ENCODE peak calls at places on chromosomes 5 and 9, in five cellular contexts. L, Q, J, O and G are unnamed samples.

GRCh38 chr9:21674894-21675293 is 127.5 kb upstream of the MTAP start:
- DNase-seq in L (peak), Q (no peak), J (no peak), O (no peak), G (no peak)

GRCh38 chr5:63570752-63571151 is 391.5 kb downstream of the HTR1A start:
- DNase-seq in L (no peak), Q (no peak), J (no peak), O (no peak), G (no peak)

GRCh38 chr5:166369326-166369725 is 1922.1 kb upstream of the WWC1 start:
- DNase-seq in L (no peak), Q (no peak), J (no peak), O (no peak), G (no peak)

GRCh38 chr9:134488251-134488900 is 153.2 kb upstream of the COL5A1 start:
- DNase-seq in L (no peak), Q (no peak), J (no peak), O (no peak), G (peak)

GRCh38 chr9:114588150-114588663 is 638 bp downstream of the ATP6V1G1 start:
- DNase-seq in L (no peak), Q (no peak), J (no peak), O (no peak), G (no peak)

GRCh38 chr9:35859310-35859994 is 10.7 kb downstream of the OR13J1 start:
- DNase-seq in L (peak), Q (no peak), J (no peak), O (peak), G (no peak)

GRCh38 chr9:25350011-25350410 is 328.2 kb downstream of the TUSC1 start:
- DNase-seq in L (peak), Q (no peak), J (no peak), O (no peak), G (no peak)

GRCh38 chr5:152560508-152561137 is 155.5 kb upstream of the NMUR2 start:
- DNase-seq in L (peak), Q (peak), J (no peak), O (peak), G (peak)

GRCh38 chr5:128015978-128016377 is 67.6 kb upstream of the SLC12A2 start:
- DNase-seq in L (no peak), Q (no peak), J (no peak), O (no peak), G (no peak)

GRCh38 chr5:31918739-31919138 is 255.4 kb downstream of the GOLPH3 start:
- DNase-seq in L (no peak), Q (no peak), J (no peak), O (no peak), G (no peak)

GRCh38 chr5:52682492-52682891 is 105.2 kb upstream of the ITGA1 start:
- DNase-seq in L (no peak), Q (no peak), J (no peak), O (no peak), G (no peak)

GRCh38 chr5:77211013-77211690 is 672 bp downstream of the PDE8B start:
- DNase-seq in L (peak), Q (no peak), J (no peak), O (no peak), G (no peak)

GRCh38 chr9:95552814-95553546 is 36.2 kb upstream of the PTCH1 start:
- DNase-seq in L (no peak), Q (peak), J (no peak), O (no peak), G (peak)

GRCh38 chr5:79318935-79319614 is 83.1 kb downstream of the JMY start:
- DNase-seq in L (peak), Q (no peak), J (no peak), O (no peak), G (no peak)

GRCh38 chr5:154782326-154782725 is 27.1 kb downstream of the LARP1 start:
- DNase-seq in L (no peak), Q (peak), J (no peak), O (no peak), G (no peak)

GRCh38 chr9:36847781-36848673 is 186.0 kb downstream of the PAX5 start:
- DNase-seq in L (no peak), Q (no peak), J (no peak), O (no peak), G (no peak)

GRCh38 chr5:128378196-128378595 is 159.8 kb downstream of the FBN2 start:
- DNase-seq in L (no peak), Q (no peak), J (no peak), O (no peak), G (no peak)

GRCh38 chr9:112753725-112754124 is 3.2 kb downstream of the SNX30 start:
- DNase-seq in L (peak), Q (no peak), J (no peak), O (no peak), G (no peak)

GRCh38 chr9:3968891-3969290 is 331.0 kb downstream of the GLIS3 start:
- DNase-seq in L (peak), Q (no peak), J (no peak), O (no peak), G (no peak)

GRCh38 chr9:23851024-23851629 is 25.1 kb upstream of the ELAVL2 start:
- DNase-seq in L (no peak), Q (no peak), J (no peak), O (peak), G (no peak)

DNA sequence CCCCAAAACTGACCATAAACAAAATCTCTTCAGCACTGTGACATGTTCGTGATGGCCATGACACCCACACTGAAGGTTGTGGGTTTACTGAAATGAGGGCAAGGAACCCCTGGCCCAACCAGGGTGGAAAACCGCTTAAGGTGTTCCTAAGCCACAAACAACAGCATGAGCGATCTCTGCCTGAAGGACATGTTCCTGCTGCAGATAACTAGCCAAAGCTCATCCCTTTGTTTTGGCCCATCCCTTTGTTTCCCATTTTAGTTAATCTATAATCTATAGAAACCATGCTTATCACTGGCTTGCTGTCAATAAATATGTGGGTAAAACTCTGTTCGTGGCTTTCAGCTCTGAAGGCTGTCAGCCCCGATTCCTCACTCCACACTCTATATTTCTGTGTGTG is 21.8 kb upstream of the TUT7 start:
- DNase-seq in L (no peak), Q (no peak), J (no peak), O (no peak), G (no peak)
- H3K27ac ChIP-seq in L (no peak), Q (no peak), J (no peak), O (no peak), G (no peak)

DNA sequence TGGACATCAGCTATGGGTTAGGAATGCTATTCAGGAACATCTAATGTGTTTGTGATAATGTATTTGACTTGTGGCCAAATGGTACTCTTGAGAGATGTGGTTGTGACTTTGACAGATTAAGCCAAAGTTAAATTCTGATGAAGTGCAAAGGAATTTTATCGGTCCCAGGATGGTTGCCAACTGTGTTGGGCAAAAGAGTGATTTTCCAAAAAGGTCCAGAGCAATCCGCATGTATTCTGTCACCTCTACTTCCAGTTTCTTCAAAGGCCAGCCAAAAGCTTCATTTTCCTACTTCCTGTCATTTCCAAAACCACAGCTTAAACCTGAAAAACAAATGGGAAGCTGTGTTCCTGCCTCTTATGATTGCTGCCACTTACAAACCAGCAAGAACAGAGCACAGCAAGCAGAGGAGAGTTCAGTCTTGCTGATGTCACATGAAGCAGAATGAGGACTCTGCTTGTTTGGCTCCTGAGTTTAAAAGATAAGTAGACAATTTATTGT is 59.8 kb downstream of the MARCHF3 start:
- DNase-seq in L (peak), Q (peak), J (no peak), O (no peak), G (no peak)
- H3K27ac ChIP-seq in L (no peak), Q (peak), J (peak), O (no peak), G (peak)

GRCh38 chr5:148979104-148979723 is 83.6 kb downstream of the SH3TC2 start:
- DNase-seq in L (peak), Q (no peak), J (no peak), O (no peak), G (peak)

GRCh38 chr5:148974638-148975330 is 88.1 kb downstream of the SH3TC2 start:
- DNase-seq in L (peak), Q (no peak), J (no peak), O (no peak), G (no peak)

GRCh38 chr5:148978370-148979103 is 84.3 kb downstream of the SH3TC2 start:
- DNase-seq in L (peak), Q (no peak), J (no peak), O (no peak), G (no peak)

GRCh38 chr5:148973455-148973854 is 89.4 kb downstream of the SH3TC2 start:
- DNase-seq in L (peak), Q (no peak), J (no peak), O (no peak), G (no peak)

GRCh38 chr5:148976569-148977321 is 86.1 kb downstream of the SH3TC2 start:
- DNase-seq in L (peak), Q (no peak), J (no peak), O (no peak), G (no peak)
- H3K27ac ChIP-seq in L (peak), Q (no peak), J (no peak), O (no peak), G (no peak)

DNA sequence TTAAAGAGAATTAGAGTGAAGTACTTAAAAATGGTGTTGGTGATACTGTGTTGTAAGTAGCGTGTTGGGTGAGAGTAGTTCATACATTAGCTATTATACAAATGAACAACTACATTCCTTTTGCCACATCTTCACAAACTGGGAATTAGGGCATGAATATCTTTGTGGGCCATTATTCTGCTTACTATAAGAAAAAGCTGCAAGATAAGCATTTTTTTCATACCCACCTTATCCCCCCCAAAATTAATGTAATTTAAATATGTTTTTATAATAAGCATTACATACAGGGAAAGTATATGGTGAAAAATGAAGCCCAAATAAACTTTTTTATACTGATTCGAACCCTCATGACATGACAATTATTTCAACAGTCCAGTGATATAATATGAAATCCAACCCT is 69.5 kb downstream of the FAM81B start:
- DNase-seq in L (no peak), Q (no peak), J (no peak), O (no peak), G (no peak)
- H3K27ac ChIP-seq in L (no peak), Q (no peak), J (no peak), O (no peak), G (no peak)

DNA sequence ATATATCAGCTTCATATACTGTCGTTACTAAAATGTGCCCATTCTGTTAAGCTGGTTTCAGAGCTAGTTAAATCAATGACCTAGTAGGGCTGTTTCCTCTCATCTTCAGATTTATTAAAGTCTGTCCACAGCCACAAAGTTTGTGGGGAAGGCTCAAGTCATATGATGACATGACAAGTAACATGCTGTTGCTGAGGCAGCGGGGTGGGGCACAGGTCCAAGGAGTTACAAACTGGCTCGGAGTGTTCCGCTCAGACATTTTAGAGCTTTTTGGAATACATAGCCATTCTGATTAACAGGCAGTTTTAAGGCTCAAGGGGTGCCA is 2.7 kb upstream of the ANP32B start:
- DNase-seq in L (no peak), Q (peak), J (no peak), O (no peak), G (peak)
- H3K27ac ChIP-seq in L (no peak), Q (peak), J (no peak), O (no peak), G (peak)